ENCODE peak calls at places on chromosomes 11 and 22, in ten cellular contexts. One of them, this sample, is unnamed.

GRCh38 chr11:120009938-120010337 is 128.0 kb downstream of the TRIM29 start:
- ATAC-seq in pancreas: no peak
- ATAC-seq in foreskin keratinocyte: no peak
- ATAC-seq in omental fat pad: no peak
- ATAC-seq in heart right ventricle: no peak
- ATAC-seq in activated B cell treated with CpG ODN at 0.5 μM for 24 hours: no peak
- ATAC-seq in stimulated activated naive CD8-positive, alpha-beta T cell treated with anti-CD3 and anti-CD28 coated beads, Interleukin-15, Interleukin-2, amounts not matched to agents 100 U/mL and 50 U/mL, for 24 hours: no peak
- ATAC-seq in stimulated activated naive B cell treated with anti-CD40 and anti-IgM and Interleukin-4, amounts not matched to agents 10 μg/mL and 1 μg/mL and 100 μg/mL, for 72 hours: no peak
- ATAC-seq in activated naive CD4-positive, alpha-beta T cell treated with anti-CD3 and anti-CD28 coated beads, Interleukin-2, amount 50 U/mL, for 72 hours: no peak
- ATAC-seq in naive thymus-derived CD8-positive, alpha-beta T cell: no peak
- ATAC-seq in this sample: no peak

GRCh38 chr11:72451836-72452376 is 17.6 kb upstream of the CLPB start:
- ATAC-seq in foreskin keratinocyte: no peak
- ATAC-seq in naive thymus-derived CD8-positive, alpha-beta T cell: no peak
- ATAC-seq in stimulated activated naive B cell treated with anti-CD40 and anti-IgM and Interleukin-4, amounts not matched to agents 10 μg/mL and 1 μg/mL and 100 μg/mL, for 72 hours: peak; percentile 47
- ATAC-seq in heart right ventricle: no peak
- ATAC-seq in omental fat pad: no peak
- ATAC-seq in pancreas: no peak
- ATAC-seq in stimulated activated naive CD8-positive, alpha-beta T cell treated with anti-CD3 and anti-CD28 coated beads, Interleukin-15, Interleukin-2, amounts not matched to agents 100 U/mL and 50 U/mL, for 24 hours: no peak
- ATAC-seq in activated B cell treated with CpG ODN at 0.5 μM for 24 hours: no peak
- ATAC-seq in activated naive CD4-positive, alpha-beta T cell treated with anti-CD3 and anti-CD28 coated beads, Interleukin-2, amount 50 U/mL, for 72 hours: no peak
- ATAC-seq in this sample: no peak

GRCh38 chr11:96000064-96000463 is 76.2 kb upstream of the MTMR2 start:
- ATAC-seq in activated naive CD4-positive, alpha-beta T cell treated with anti-CD3 and anti-CD28 coated beads, Interleukin-2, amount 50 U/mL, for 72 hours: no peak
- ATAC-seq in omental fat pad: no peak
- ATAC-seq in pancreas: peak; percentile 21
- ATAC-seq in heart right ventricle: peak; percentile 50
- ATAC-seq in stimulated activated naive B cell treated with anti-CD40 and anti-IgM and Interleukin-4, amounts not matched to agents 10 μg/mL and 1 μg/mL and 100 μg/mL, for 72 hours: no peak
- ATAC-seq in stimulated activated naive CD8-positive, alpha-beta T cell treated with anti-CD3 and anti-CD28 coated beads, Interleukin-15, Interleukin-2, amounts not matched to agents 100 U/mL and 50 U/mL, for 24 hours: no peak
- ATAC-seq in activated B cell treated with CpG ODN at 0.5 μM for 24 hours: no peak
- ATAC-seq in naive thymus-derived CD8-positive, alpha-beta T cell: no peak
- ATAC-seq in foreskin keratinocyte: no peak
- ATAC-seq in this sample: no peak

GRCh38 chr11:33920838-33921613 is 29.1 kb upstream of the LMO2 start:
- ATAC-seq in heart right ventricle: no peak
- ATAC-seq in naive thymus-derived CD8-positive, alpha-beta T cell: peak; percentile 37
- ATAC-seq in stimulated activated naive B cell treated with anti-CD40 and anti-IgM and Interleukin-4, amounts not matched to agents 10 μg/mL and 1 μg/mL and 100 μg/mL, for 72 hours: peak; percentile 98
- ATAC-seq in pancreas: no peak
- ATAC-seq in activated B cell treated with CpG ODN at 0.5 μM for 24 hours: peak; percentile 97
- ATAC-seq in foreskin keratinocyte: no peak
- ATAC-seq in stimulated activated naive CD8-positive, alpha-beta T cell treated with anti-CD3 and anti-CD28 coated beads, Interleukin-15, Interleukin-2, amounts not matched to agents 100 U/mL and 50 U/mL, for 24 hours: peak; percentile 86
- ATAC-seq in omental fat pad: no peak
- ATAC-seq in activated naive CD4-positive, alpha-beta T cell treated with anti-CD3 and anti-CD28 coated beads, Interleukin-2, amount 50 U/mL, for 72 hours: peak; percentile 29
- ATAC-seq in this sample: no peak

GRCh38 chr11:125182522-125182921 is 18.0 kb downstream of the PKNOX2 start:
- ATAC-seq in heart right ventricle: peak; percentile 36
- ATAC-seq in stimulated activated naive CD8-positive, alpha-beta T cell treated with anti-CD3 and anti-CD28 coated beads, Interleukin-15, Interleukin-2, amounts not matched to agents 100 U/mL and 50 U/mL, for 24 hours: no peak
- ATAC-seq in omental fat pad: no peak
- ATAC-seq in activated naive CD4-positive, alpha-beta T cell treated with anti-CD3 and anti-CD28 coated beads, Interleukin-2, amount 50 U/mL, for 72 hours: no peak
- ATAC-seq in foreskin keratinocyte: no peak
- ATAC-seq in pancreas: peak; percentile 18
- ATAC-seq in naive thymus-derived CD8-positive, alpha-beta T cell: no peak
- ATAC-seq in stimulated activated naive B cell treated with anti-CD40 and anti-IgM and Interleukin-4, amounts not matched to agents 10 μg/mL and 1 μg/mL and 100 μg/mL, for 72 hours: no peak
- ATAC-seq in activated B cell treated with CpG ODN at 0.5 μM for 24 hours: no peak
- ATAC-seq in this sample: no peak

GRCh38 chr11:86152006-86152862 is 83.3 kb upstream of the PICALM start:
- ATAC-seq in foreskin keratinocyte: peak; percentile 72
- ATAC-seq in stimulated activated naive CD8-positive, alpha-beta T cell treated with anti-CD3 and anti-CD28 coated beads, Interleukin-15, Interleukin-2, amounts not matched to agents 100 U/mL and 50 U/mL, for 24 hours: no peak
- ATAC-seq in naive thymus-derived CD8-positive, alpha-beta T cell: no peak
- ATAC-seq in activated B cell treated with CpG ODN at 0.5 μM for 24 hours: no peak
- ATAC-seq in stimulated activated naive B cell treated with anti-CD40 and anti-IgM and Interleukin-4, amounts not matched to agents 10 μg/mL and 1 μg/mL and 100 μg/mL, for 72 hours: peak; percentile 4
- ATAC-seq in activated naive CD4-positive, alpha-beta T cell treated with anti-CD3 and anti-CD28 coated beads, Interleukin-2, amount 50 U/mL, for 72 hours: no peak
- ATAC-seq in heart right ventricle: peak; percentile 13
- ATAC-seq in omental fat pad: no peak
- ATAC-seq in pancreas: peak; percentile 81
- ATAC-seq in this sample: peak; percentile 37

GRCh38 chr11:115464269-115464668 is 39.9 kb downstream of the CADM1 start:
- ATAC-seq in omental fat pad: no peak
- ATAC-seq in foreskin keratinocyte: peak; percentile 69
- ATAC-seq in activated naive CD4-positive, alpha-beta T cell treated with anti-CD3 and anti-CD28 coated beads, Interleukin-2, amount 50 U/mL, for 72 hours: no peak
- ATAC-seq in stimulated activated naive B cell treated with anti-CD40 and anti-IgM and Interleukin-4, amounts not matched to agents 10 μg/mL and 1 μg/mL and 100 μg/mL, for 72 hours: no peak
- ATAC-seq in naive thymus-derived CD8-positive, alpha-beta T cell: no peak
- ATAC-seq in heart right ventricle: no peak
- ATAC-seq in activated B cell treated with CpG ODN at 0.5 μM for 24 hours: no peak
- ATAC-seq in stimulated activated naive CD8-positive, alpha-beta T cell treated with anti-CD3 and anti-CD28 coated beads, Interleukin-15, Interleukin-2, amounts not matched to agents 100 U/mL and 50 U/mL, for 24 hours: no peak
- ATAC-seq in pancreas: no peak
- ATAC-seq in this sample: no peak

GRCh38 chr11:74634537-74634936 is 42.2 kb downstream of the POLD3 start:
- ATAC-seq in stimulated activated naive CD8-positive, alpha-beta T cell treated with anti-CD3 and anti-CD28 coated beads, Interleukin-15, Interleukin-2, amounts not matched to agents 100 U/mL and 50 U/mL, for 24 hours: no peak
- ATAC-seq in activated naive CD4-positive, alpha-beta T cell treated with anti-CD3 and anti-CD28 coated beads, Interleukin-2, amount 50 U/mL, for 72 hours: no peak
- ATAC-seq in naive thymus-derived CD8-positive, alpha-beta T cell: no peak
- ATAC-seq in omental fat pad: peak; percentile 51
- ATAC-seq in stimulated activated naive B cell treated with anti-CD40 and anti-IgM and Interleukin-4, amounts not matched to agents 10 μg/mL and 1 μg/mL and 100 μg/mL, for 72 hours: no peak
- ATAC-seq in activated B cell treated with CpG ODN at 0.5 μM for 24 hours: no peak
- ATAC-seq in foreskin keratinocyte: peak; percentile 76
- ATAC-seq in heart right ventricle: no peak
- ATAC-seq in pancreas: peak; percentile 86
- ATAC-seq in this sample: peak; percentile 28

GRCh38 chr22:47082505-47082904 is 320.1 kb downstream of the TBC1D22A start:
- ATAC-seq in omental fat pad: no peak
- ATAC-seq in activated naive CD4-positive, alpha-beta T cell treated with anti-CD3 and anti-CD28 coated beads, Interleukin-2, amount 50 U/mL, for 72 hours: peak; percentile 68
- ATAC-seq in stimulated activated naive CD8-positive, alpha-beta T cell treated with anti-CD3 and anti-CD28 coated beads, Interleukin-15, Interleukin-2, amounts not matched to agents 100 U/mL and 50 U/mL, for 24 hours: no peak
- ATAC-seq in heart right ventricle: no peak
- ATAC-seq in pancreas: no peak
- ATAC-seq in activated B cell treated with CpG ODN at 0.5 μM for 24 hours: no peak
- ATAC-seq in stimulated activated naive B cell treated with anti-CD40 and anti-IgM and Interleukin-4, amounts not matched to agents 10 μg/mL and 1 μg/mL and 100 μg/mL, for 72 hours: no peak
- ATAC-seq in foreskin keratinocyte: no peak
- ATAC-seq in naive thymus-derived CD8-positive, alpha-beta T cell: no peak
- ATAC-seq in this sample: no peak

GRCh38 chr11:66081505-66081904 is 11.4 kb downstream of the PACS1 start:
- ATAC-seq in foreskin keratinocyte: peak; percentile 76
- ATAC-seq in stimulated activated naive CD8-positive, alpha-beta T cell treated with anti-CD3 and anti-CD28 coated beads, Interleukin-15, Interleukin-2, amounts not matched to agents 100 U/mL and 50 U/mL, for 24 hours: peak; percentile 74
- ATAC-seq in stimulated activated naive B cell treated with anti-CD40 and anti-IgM and Interleukin-4, amounts not matched to agents 10 μg/mL and 1 μg/mL and 100 μg/mL, for 72 hours: peak; percentile 94
- ATAC-seq in activated B cell treated with CpG ODN at 0.5 μM for 24 hours: peak; percentile 90
- ATAC-seq in pancreas: peak; percentile 82
- ATAC-seq in activated naive CD4-positive, alpha-beta T cell treated with anti-CD3 and anti-CD28 coated beads, Interleukin-2, amount 50 U/mL, for 72 hours: peak; percentile 83
- ATAC-seq in naive thymus-derived CD8-positive, alpha-beta T cell: peak; percentile 86
- ATAC-seq in heart right ventricle: peak; percentile 25
- ATAC-seq in omental fat pad: no peak
- ATAC-seq in this sample: no peak

GRCh38 chr11:47616726-47617416 is 22.7 kb upstream of the C1QTNF4 start:
- ATAC-seq in stimulated activated naive B cell treated with anti-CD40 and anti-IgM and Interleukin-4, amounts not matched to agents 10 μg/mL and 1 μg/mL and 100 μg/mL, for 72 hours: no peak
- ATAC-seq in pancreas: peak; percentile 78
- ATAC-seq in activated naive CD4-positive, alpha-beta T cell treated with anti-CD3 and anti-CD28 coated beads, Interleukin-2, amount 50 U/mL, for 72 hours: no peak
- ATAC-seq in omental fat pad: peak; percentile 75
- ATAC-seq in stimulated activated naive CD8-positive, alpha-beta T cell treated with anti-CD3 and anti-CD28 coated beads, Interleukin-15, Interleukin-2, amounts not matched to agents 100 U/mL and 50 U/mL, for 24 hours: no peak
- ATAC-seq in activated B cell treated with CpG ODN at 0.5 μM for 24 hours: no peak
- ATAC-seq in naive thymus-derived CD8-positive, alpha-beta T cell: no peak
- ATAC-seq in foreskin keratinocyte: peak; percentile 12
- ATAC-seq in heart right ventricle: peak; percentile 81
- ATAC-seq in this sample: peak; percentile 73

GRCh38 chr22:40348025-40348658 is 1.8 kb downstream of the ADSL start:
- ATAC-seq in stimulated activated naive CD8-positive, alpha-beta T cell treated with anti-CD3 and anti-CD28 coated beads, Interleukin-15, Interleukin-2, amounts not matched to agents 100 U/mL and 50 U/mL, for 24 hours: peak; percentile 42
- ATAC-seq in heart right ventricle: no peak
- ATAC-seq in naive thymus-derived CD8-positive, alpha-beta T cell: peak; percentile 33
- ATAC-seq in stimulated activated naive B cell treated with anti-CD40 and anti-IgM and Interleukin-4, amounts not matched to agents 10 μg/mL and 1 μg/mL and 100 μg/mL, for 72 hours: peak; percentile 26
- ATAC-seq in foreskin keratinocyte: no peak
- ATAC-seq in omental fat pad: no peak
- ATAC-seq in activated naive CD4-positive, alpha-beta T cell treated with anti-CD3 and anti-CD28 coated beads, Interleukin-2, amount 50 U/mL, for 72 hours: peak; percentile 21
- ATAC-seq in activated B cell treated with CpG ODN at 0.5 μM for 24 hours: no peak
- ATAC-seq in pancreas: peak; percentile 46
- ATAC-seq in this sample: no peak

GRCh38 chr11:45922425-45923082 is at the start of gene LARGE2:
- ATAC-seq in foreskin keratinocyte: peak; percentile 28
- ATAC-seq in activated B cell treated with CpG ODN at 0.5 μM for 24 hours: peak; percentile 6
- ATAC-seq in heart right ventricle: no peak
- ATAC-seq in stimulated activated naive CD8-positive, alpha-beta T cell treated with anti-CD3 and anti-CD28 coated beads, Interleukin-15, Interleukin-2, amounts not matched to agents 100 U/mL and 50 U/mL, for 24 hours: no peak
- ATAC-seq in omental fat pad: no peak
- ATAC-seq in activated naive CD4-positive, alpha-beta T cell treated with anti-CD3 and anti-CD28 coated beads, Interleukin-2, amount 50 U/mL, for 72 hours: no peak
- ATAC-seq in pancreas: peak; percentile 76
- ATAC-seq in stimulated activated naive B cell treated with anti-CD40 and anti-IgM and Interleukin-4, amounts not matched to agents 10 μg/mL and 1 μg/mL and 100 μg/mL, for 72 hours: no peak
- ATAC-seq in naive thymus-derived CD8-positive, alpha-beta T cell: peak; percentile 10
- ATAC-seq in this sample: no peak

GRCh38 chr11:14114786-14115185 is 152.3 kb downstream of the SPON1 start:
- ATAC-seq in activated B cell treated with CpG ODN at 0.5 μM for 24 hours: no peak
- ATAC-seq in activated naive CD4-positive, alpha-beta T cell treated with anti-CD3 and anti-CD28 coated beads, Interleukin-2, amount 50 U/mL, for 72 hours: no peak
- ATAC-seq in stimulated activated naive CD8-positive, alpha-beta T cell treated with anti-CD3 and anti-CD28 coated beads, Interleukin-15, Interleukin-2, amounts not matched to agents 100 U/mL and 50 U/mL, for 24 hours: no peak
- ATAC-seq in stimulated activated naive B cell treated with anti-CD40 and anti-IgM and Interleukin-4, amounts not matched to agents 10 μg/mL and 1 μg/mL and 100 μg/mL, for 72 hours: no peak
- ATAC-seq in heart right ventricle: peak; percentile 75
- ATAC-seq in naive thymus-derived CD8-positive, alpha-beta T cell: no peak
- ATAC-seq in omental fat pad: no peak
- ATAC-seq in pancreas: no peak
- ATAC-seq in foreskin keratinocyte: no peak
- ATAC-seq in this sample: no peak

GRCh38 chr11:14350716-14351238 is 8.2 kb downstream of the RRAS2 start:
- ATAC-seq in heart right ventricle: no peak
- ATAC-seq in pancreas: no peak
- ATAC-seq in omental fat pad: no peak
- ATAC-seq in activated naive CD4-positive, alpha-beta T cell treated with anti-CD3 and anti-CD28 coated beads, Interleukin-2, amount 50 U/mL, for 72 hours: no peak
- ATAC-seq in stimulated activated naive B cell treated with anti-CD40 and anti-IgM and Interleukin-4, amounts not matched to agents 10 μg/mL and 1 μg/mL and 100 μg/mL, for 72 hours: no peak
- ATAC-seq in stimulated activated naive CD8-positive, alpha-beta T cell treated with anti-CD3 and anti-CD28 coated beads, Interleukin-15, Interleukin-2, amounts not matched to agents 100 U/mL and 50 U/mL, for 24 hours: no peak
- ATAC-seq in naive thymus-derived CD8-positive, alpha-beta T cell: no peak
- ATAC-seq in activated B cell treated with CpG ODN at 0.5 μM for 24 hours: no peak
- ATAC-seq in foreskin keratinocyte: no peak
- ATAC-seq in this sample: no peak

GRCh38 chr11:83438438-83438837 is 152.3 kb upstream of the CCDC90B start:
- ATAC-seq in pancreas: no peak
- ATAC-seq in activated naive CD4-positive, alpha-beta T cell treated with anti-CD3 and anti-CD28 coated beads, Interleukin-2, amount 50 U/mL, for 72 hours: no peak
- ATAC-seq in foreskin keratinocyte: no peak
- ATAC-seq in heart right ventricle: no peak
- ATAC-seq in activated B cell treated with CpG ODN at 0.5 μM for 24 hours: no peak
- ATAC-seq in naive thymus-derived CD8-positive, alpha-beta T cell: no peak
- ATAC-seq in omental fat pad: no peak
- ATAC-seq in stimulated activated naive CD8-positive, alpha-beta T cell treated with anti-CD3 and anti-CD28 coated beads, Interleukin-15, Interleukin-2, amounts not matched to agents 100 U/mL and 50 U/mL, for 24 hours: no peak
- ATAC-seq in stimulated activated naive B cell treated with anti-CD40 and anti-IgM and Interleukin-4, amounts not matched to agents 10 μg/mL and 1 μg/mL and 100 μg/mL, for 72 hours: peak; percentile 98
- ATAC-seq in this sample: no peak

GRCh38 chr11:8384199-8384821 is 120.6 kb upstream of the LMO1 start:
- ATAC-seq in stimulated activated naive CD8-positive, alpha-beta T cell treated with anti-CD3 and anti-CD28 coated beads, Interleukin-15, Interleukin-2, amounts not matched to agents 100 U/mL and 50 U/mL, for 24 hours: no peak
- ATAC-seq in pancreas: peak; percentile 63
- ATAC-seq in activated B cell treated with CpG ODN at 0.5 μM for 24 hours: peak; percentile 73
- ATAC-seq in activated naive CD4-positive, alpha-beta T cell treated with anti-CD3 and anti-CD28 coated beads, Interleukin-2, amount 50 U/mL, for 72 hours: peak; percentile 47
- ATAC-seq in stimulated activated naive B cell treated with anti-CD40 and anti-IgM and Interleukin-4, amounts not matched to agents 10 μg/mL and 1 μg/mL and 100 μg/mL, for 72 hours: peak; percentile 62
- ATAC-seq in foreskin keratinocyte: no peak
- ATAC-seq in omental fat pad: peak; percentile 79
- ATAC-seq in heart right ventricle: peak; percentile 42
- ATAC-seq in naive thymus-derived CD8-positive, alpha-beta T cell: no peak
- ATAC-seq in this sample: no peak

GRCh38 chr11:27411330-27411729 is 48.3 kb upstream of the CCDC34 start:
- ATAC-seq in activated B cell treated with CpG ODN at 0.5 μM for 24 hours: no peak
- ATAC-seq in heart right ventricle: no peak
- ATAC-seq in pancreas: no peak
- ATAC-seq in foreskin keratinocyte: no peak
- ATAC-seq in activated naive CD4-positive, alpha-beta T cell treated with anti-CD3 and anti-CD28 coated beads, Interleukin-2, amount 50 U/mL, for 72 hours: no peak
- ATAC-seq in stimulated activated naive CD8-positive, alpha-beta T cell treated with anti-CD3 and anti-CD28 coated beads, Interleukin-15, Interleukin-2, amounts not matched to agents 100 U/mL and 50 U/mL, for 24 hours: no peak
- ATAC-seq in stimulated activated naive B cell treated with anti-CD40 and anti-IgM and Interleukin-4, amounts not matched to agents 10 μg/mL and 1 μg/mL and 100 μg/mL, for 72 hours: no peak
- ATAC-seq in omental fat pad: no peak
- ATAC-seq in naive thymus-derived CD8-positive, alpha-beta T cell: no peak
- ATAC-seq in this sample: no peak

GRCh38 chr22:25736378-25737011 is 5.5 kb upstream of the MYO18B start:
- ATAC-seq in heart right ventricle: no peak
- ATAC-seq in omental fat pad: no peak
- ATAC-seq in stimulated activated naive B cell treated with anti-CD40 and anti-IgM and Interleukin-4, amounts not matched to agents 10 μg/mL and 1 μg/mL and 100 μg/mL, for 72 hours: peak; percentile 75
- ATAC-seq in pancreas: no peak
- ATAC-seq in stimulated activated naive CD8-positive, alpha-beta T cell treated with anti-CD3 and anti-CD28 coated beads, Interleukin-15, Interleukin-2, amounts not matched to agents 100 U/mL and 50 U/mL, for 24 hours: peak; percentile 90
- ATAC-seq in activated B cell treated with CpG ODN at 0.5 μM for 24 hours: no peak
- ATAC-seq in activated naive CD4-positive, alpha-beta T cell treated with anti-CD3 and anti-CD28 coated beads, Interleukin-2, amount 50 U/mL, for 72 hours: peak; percentile 86
- ATAC-seq in foreskin keratinocyte: no peak
- ATAC-seq in naive thymus-derived CD8-positive, alpha-beta T cell: peak; percentile 85
- ATAC-seq in this sample: no peak

GRCh38 chr22:41524809-41525449 is 19.3 kb downstream of the POLR3H start:
- ATAC-seq in activated naive CD4-positive, alpha-beta T cell treated with anti-CD3 and anti-CD28 coated beads, Interleukin-2, amount 50 U/mL, for 72 hours: peak; percentile 63
- ATAC-seq in omental fat pad: no peak
- ATAC-seq in stimulated activated naive B cell treated with anti-CD40 and anti-IgM and Interleukin-4, amounts not matched to agents 10 μg/mL and 1 μg/mL and 100 μg/mL, for 72 hours: peak; percentile 64
- ATAC-seq in naive thymus-derived CD8-positive, alpha-beta T cell: peak; percentile 88
- ATAC-seq in activated B cell treated with CpG ODN at 0.5 μM for 24 hours: peak; percentile 53
- ATAC-seq in pancreas: no peak
- ATAC-seq in foreskin keratinocyte: no peak
- ATAC-seq in stimulated activated naive CD8-positive, alpha-beta T cell treated with anti-CD3 and anti-CD28 coated beads, Interleukin-15, Interleukin-2, amounts not matched to agents 100 U/mL and 50 U/mL, for 24 hours: peak; percentile 40
- ATAC-seq in heart right ventricle: no peak
- ATAC-seq in this sample: no peak

GRCh38 chr11:59224419-59224928 is 11.7 kb upstream of the MPEG1 start:
- ATAC-seq in omental fat pad: peak; percentile 46
- ATAC-seq in heart right ventricle: peak; percentile 73
- ATAC-seq in pancreas: peak; percentile 52
- ATAC-seq in activated B cell treated with CpG ODN at 0.5 μM for 24 hours: peak; percentile 65
- ATAC-seq in activated naive CD4-positive, alpha-beta T cell treated with anti-CD3 and anti-CD28 coated beads, Interleukin-2, amount 50 U/mL, for 72 hours: no peak
- ATAC-seq in naive thymus-derived CD8-positive, alpha-beta T cell: no peak
- ATAC-seq in foreskin keratinocyte: peak; percentile 54
- ATAC-seq in stimulated activated naive CD8-positive, alpha-beta T cell treated with anti-CD3 and anti-CD28 coated beads, Interleukin-15, Interleukin-2, amounts not matched to agents 100 U/mL and 50 U/mL, for 24 hours: peak; percentile 14
- ATAC-seq in stimulated activated naive B cell treated with anti-CD40 and anti-IgM and Interleukin-4, amounts not matched to agents 10 μg/mL and 1 μg/mL and 100 μg/mL, for 72 hours: peak; percentile 62
- ATAC-seq in this sample: peak; percentile 84

GRCh38 chr22:39960791-39961746 is 872 bp downstream of the TMA7B start:
- ATAC-seq in stimulated activated naive B cell treated with anti-CD40 and anti-IgM and Interleukin-4, amounts not matched to agents 10 μg/mL and 1 μg/mL and 100 μg/mL, for 72 hours: peak; percentile 87
- ATAC-seq in heart right ventricle: no peak
- ATAC-seq in activated naive CD4-positive, alpha-beta T cell treated with anti-CD3 and anti-CD28 coated beads, Interleukin-2, amount 50 U/mL, for 72 hours: peak; percentile 96
- ATAC-seq in activated B cell treated with CpG ODN at 0.5 μM for 24 hours: peak; percentile 70
- ATAC-seq in naive thymus-derived CD8-positive, alpha-beta T cell: peak; percentile 77
- ATAC-seq in omental fat pad: no peak
- ATAC-seq in pancreas: peak; percentile 31
- ATAC-seq in stimulated activated naive CD8-positive, alpha-beta T cell treated with anti-CD3 and anti-CD28 coated beads, Interleukin-15, Interleukin-2, amounts not matched to agents 100 U/mL and 50 U/mL, for 24 hours: peak; percentile 98
- ATAC-seq in foreskin keratinocyte: no peak
- ATAC-seq in this sample: no peak

GRCh38 chr11:83979593-83979992 is 693.4 kb upstream of the CCDC90B start:
- ATAC-seq in foreskin keratinocyte: no peak
- ATAC-seq in activated B cell treated with CpG ODN at 0.5 μM for 24 hours: no peak
- ATAC-seq in pancreas: no peak
- ATAC-seq in naive thymus-derived CD8-positive, alpha-beta T cell: no peak
- ATAC-seq in stimulated activated naive CD8-positive, alpha-beta T cell treated with anti-CD3 and anti-CD28 coated beads, Interleukin-15, Interleukin-2, amounts not matched to agents 100 U/mL and 50 U/mL, for 24 hours: no peak
- ATAC-seq in activated naive CD4-positive, alpha-beta T cell treated with anti-CD3 and anti-CD28 coated beads, Interleukin-2, amount 50 U/mL, for 72 hours: no peak
- ATAC-seq in omental fat pad: no peak
- ATAC-seq in heart right ventricle: peak; percentile 76
- ATAC-seq in stimulated activated naive B cell treated with anti-CD40 and anti-IgM and Interleukin-4, amounts not matched to agents 10 μg/mL and 1 μg/mL and 100 μg/mL, for 72 hours: no peak
- ATAC-seq in this sample: no peak

GRCh38 chr11:103547009-103547408 is 437.8 kb downstream of the DYNC2H1 start:
- ATAC-seq in naive thymus-derived CD8-positive, alpha-beta T cell: no peak
- ATAC-seq in omental fat pad: no peak
- ATAC-seq in activated naive CD4-positive, alpha-beta T cell treated with anti-CD3 and anti-CD28 coated beads, Interleukin-2, amount 50 U/mL, for 72 hours: no peak
- ATAC-seq in pancreas: no peak
- ATAC-seq in foreskin keratinocyte: no peak
- ATAC-seq in activated B cell treated with CpG ODN at 0.5 μM for 24 hours: no peak
- ATAC-seq in stimulated activated naive CD8-positive, alpha-beta T cell treated with anti-CD3 and anti-CD28 coated beads, Interleukin-15, Interleukin-2, amounts not matched to agents 100 U/mL and 50 U/mL, for 24 hours: no peak
- ATAC-seq in heart right ventricle: peak; percentile 51
- ATAC-seq in stimulated activated naive B cell treated with anti-CD40 and anti-IgM and Interleukin-4, amounts not matched to agents 10 μg/mL and 1 μg/mL and 100 μg/mL, for 72 hours: no peak
- ATAC-seq in this sample: no peak

GRCh38 chr22:46366801-46367706 is 31.5 kb downstream of the TRMU start:
- ATAC-seq in foreskin keratinocyte: no peak
- ATAC-seq in omental fat pad: peak; percentile 19
- ATAC-seq in naive thymus-derived CD8-positive, alpha-beta T cell: no peak
- ATAC-seq in activated B cell treated with CpG ODN at 0.5 μM for 24 hours: no peak
- ATAC-seq in pancreas: peak; percentile 2
- ATAC-seq in heart right ventricle: no peak
- ATAC-seq in stimulated activated naive CD8-positive, alpha-beta T cell treated with anti-CD3 and anti-CD28 coated beads, Interleukin-15, Interleukin-2, amounts not matched to agents 100 U/mL and 50 U/mL, for 24 hours: peak; percentile 15
- ATAC-seq in activated naive CD4-positive, alpha-beta T cell treated with anti-CD3 and anti-CD28 coated beads, Interleukin-2, amount 50 U/mL, for 72 hours: peak; percentile 59
- ATAC-seq in stimulated activated naive B cell treated with anti-CD40 and anti-IgM and Interleukin-4, amounts not matched to agents 10 μg/mL and 1 μg/mL and 100 μg/mL, for 72 hours: peak; percentile 4
- ATAC-seq in this sample: no peak

GRCh38 chr11:34203377-34203801 is 98.0 kb downstream of the NAT10 start:
- ATAC-seq in stimulated activated naive CD8-positive, alpha-beta T cell treated with anti-CD3 and anti-CD28 coated beads, Interleukin-15, Interleukin-2, amounts not matched to agents 100 U/mL and 50 U/mL, for 24 hours: no peak
- ATAC-seq in stimulated activated naive B cell treated with anti-CD40 and anti-IgM and Interleukin-4, amounts not matched to agents 10 μg/mL and 1 μg/mL and 100 μg/mL, for 72 hours: peak; percentile 34
- ATAC-seq in naive thymus-derived CD8-positive, alpha-beta T cell: no peak
- ATAC-seq in omental fat pad: no peak
- ATAC-seq in activated B cell treated with CpG ODN at 0.5 μM for 24 hours: no peak
- ATAC-seq in pancreas: no peak
- ATAC-seq in activated naive CD4-positive, alpha-beta T cell treated with anti-CD3 and anti-CD28 coated beads, Interleukin-2, amount 50 U/mL, for 72 hours: no peak
- ATAC-seq in heart right ventricle: no peak
- ATAC-seq in foreskin keratinocyte: no peak
- ATAC-seq in this sample: no peak

GRCh38 chr22:37708580-37709444 is 12.0 kb downstream of the TRIOBP start:
- ATAC-seq in activated B cell treated with CpG ODN at 0.5 μM for 24 hours: no peak
- ATAC-seq in heart right ventricle: peak; percentile 71
- ATAC-seq in stimulated activated naive B cell treated with anti-CD40 and anti-IgM and Interleukin-4, amounts not matched to agents 10 μg/mL and 1 μg/mL and 100 μg/mL, for 72 hours: no peak
- ATAC-seq in naive thymus-derived CD8-positive, alpha-beta T cell: no peak
- ATAC-seq in activated naive CD4-positive, alpha-beta T cell treated with anti-CD3 and anti-CD28 coated beads, Interleukin-2, amount 50 U/mL, for 72 hours: no peak
- ATAC-seq in omental fat pad: no peak
- ATAC-seq in stimulated activated naive CD8-positive, alpha-beta T cell treated with anti-CD3 and anti-CD28 coated beads, Interleukin-15, Interleukin-2, amounts not matched to agents 100 U/mL and 50 U/mL, for 24 hours: no peak
- ATAC-seq in pancreas: no peak
- ATAC-seq in foreskin keratinocyte: no peak
- ATAC-seq in this sample: peak; percentile 50

GRCh38 chr11:116454020-116454645 is 318.7 kb downstream of the BUD13 start:
- ATAC-seq in pancreas: peak; percentile 66
- ATAC-seq in naive thymus-derived CD8-positive, alpha-beta T cell: no peak
- ATAC-seq in heart right ventricle: peak; percentile 42
- ATAC-seq in foreskin keratinocyte: peak; percentile 72
- ATAC-seq in omental fat pad: no peak
- ATAC-seq in stimulated activated naive CD8-positive, alpha-beta T cell treated with anti-CD3 and anti-CD28 coated beads, Interleukin-15, Interleukin-2, amounts not matched to agents 100 U/mL and 50 U/mL, for 24 hours: no peak
- ATAC-seq in activated B cell treated with CpG ODN at 0.5 μM for 24 hours: no peak
- ATAC-seq in stimulated activated naive B cell treated with anti-CD40 and anti-IgM and Interleukin-4, amounts not matched to agents 10 μg/mL and 1 μg/mL and 100 μg/mL, for 72 hours: peak; percentile 47
- ATAC-seq in activated naive CD4-positive, alpha-beta T cell treated with anti-CD3 and anti-CD28 coated beads, Interleukin-2, amount 50 U/mL, for 72 hours: no peak
- ATAC-seq in this sample: no peak